ENCODE peak calls at places on chromosomes 7 and 10, in ten cellular contexts. Q is stimulated activated CD4-positive, alpha-beta T cell treated with anti-CD3 and anti-CD28 coated beads, Interleukin-15, amount 100 ng/mL, for 1 hour; D is NCI-H748 treated with DMSO at 0.1 percent for 48 hours; U is osteocyte; H is activated naive CD4-positive, alpha-beta T cell treated with anti-CD3 and anti-CD28 coated beads, Interleukin-2, amount 50 U/mL, for 16 hours; T is iris pigment epithelial cell; E is Caki2; G is activated effector memory CD4-positive, alpha-beta T cell treated with Interleukin-2 at 50 U/mL for 16 hours; I is adrenal gland; B is dermis blood vessel endothelial cell. K is an unnamed sample.

GRCh38 chr10:125023862-125024495 is 82.1 kb downstream of the ZRANB1 start:
- DNase-seq in Q (no peak), D (peak), U (no peak), H (no peak), T (no peak), E (no peak), G (no peak), I (peak), B (no peak), K (peak)

GRCh38 chr10:72455889-72456588 is 101.3 kb upstream of the DNAJB12 start:
- DNase-seq in Q (no peak), D (no peak), U (no peak), H (no peak), T (peak), E (peak), G (no peak), I (no peak), B (no peak), K (no peak)

GRCh38 chr10:101535949-101536348 is 52.1 kb downstream of the POLL start:
- DNase-seq in Q (no peak), D (no peak), U (no peak), H (no peak), T (no peak), E (no peak), G (no peak), I (no peak), B (peak), K (no peak)

GRCh38 chr7:138825049-138825721 is 27.2 kb upstream of the ATP6V0A4 start:
- DNase-seq in Q (no peak), D (no peak), U (no peak), H (no peak), T (no peak), E (no peak), G (no peak), I (no peak), B (no peak), K (no peak)

GRCh38 chr10:43212043-43212721 is 54.7 kb downstream of the RASGEF1A start:
- DNase-seq in Q (no peak), D (no peak), U (no peak), H (no peak), T (no peak), E (no peak), G (no peak), I (no peak), B (no peak), K (no peak)

GRCh38 chr10:80186364-80187012 is 18.8 kb downstream of the ANXA11 start:
- DNase-seq in Q (no peak), D (no peak), U (no peak), H (peak), T (no peak), E (no peak), G (no peak), I (peak), B (peak), K (peak)

GRCh38 chr7:82699773-82700186 is 256.2 kb upstream of the CACNA2D1 start:
- DNase-seq in Q (no peak), D (no peak), U (no peak), H (no peak), T (peak), E (peak), G (no peak), I (no peak), B (peak), K (peak)

GRCh38 chr10:60148266-60148840 is 241.3 kb downstream of the ANK3 start:
- DNase-seq in Q (no peak), D (no peak), U (no peak), H (no peak), T (peak), E (peak), G (no peak), I (peak), B (peak), K (peak)

GRCh38 chr10:89147256-89147655 is 59.9 kb downstream of the CH25H start:
- DNase-seq in Q (no peak), D (no peak), U (no peak), H (no peak), T (peak), E (no peak), G (no peak), I (no peak), B (no peak), K (no peak)

GRCh38 chr10:14468022-14468421 is 137.3 kb upstream of the FRMD4A start:
- DNase-seq in Q (no peak), D (no peak), U (no peak), H (no peak), T (no peak), E (peak), G (no peak), I (no peak), B (no peak), K (no peak)

GRCh38 chr7:116543664-116544063 is 18.8 kb downstream of the CAV1 start:
- DNase-seq in Q (no peak), D (no peak), U (no peak), H (no peak), T (peak), E (no peak), G (no peak), I (no peak), B (peak), K (no peak)

GRCh38 chr7:128108641-128109423 is 77.6 kb upstream of the LRRC4 start:
- DNase-seq in Q (no peak), D (no peak), U (no peak), H (peak), T (no peak), E (no peak), G (no peak), I (no peak), B (no peak), K (no peak)

GRCh38 chr10:93267521-93267920 is 193.8 kb downstream of the CYP26A1 start:
- DNase-seq in Q (no peak), D (no peak), U (no peak), H (no peak), T (no peak), E (no peak), G (no peak), I (no peak), B (no peak), K (no peak)

GRCh38 chr10:81820418-81820817 is 54.6 kb upstream of the NRG3 start:
- DNase-seq in Q (no peak), D (no peak), U (no peak), H (no peak), T (no peak), E (peak), G (no peak), I (no peak), B (no peak), K (no peak)

GRCh38 chr7:107119376-107120100 is 49.3 kb upstream of the HBP1 start:
- DNase-seq in Q (no peak), D (no peak), U (no peak), H (no peak), T (peak), E (peak), G (no peak), I (no peak), B (no peak), K (no peak)

GRCh38 chr7:2843711-2844152 is 376 bp downstream of the GNA12 start:
- DNase-seq in Q (no peak), D (no peak), U (no peak), H (peak), T (no peak), E (no peak), G (peak), I (peak), B (peak), K (peak)

GRCh38 chr10:99930731-99931550 is 78.8 kb downstream of the DNMBP start:
- DNase-seq in Q (no peak), D (no peak), U (no peak), H (no peak), T (peak), E (peak), G (no peak), I (no peak), B (peak), K (peak)

GRCh38 chr10:3654496-3654895 is 130.5 kb downstream of the KLF6 start:
- DNase-seq in Q (no peak), D (no peak), U (no peak), H (no peak), T (no peak), E (no peak), G (no peak), I (no peak), B (peak), K (no peak)

GRCh38 chr7:22725585-22725984 is 1.4 kb upstream of the IL6 start:
- DNase-seq in Q (no peak), D (no peak), U (no peak), H (no peak), T (no peak), E (peak), G (no peak), I (no peak), B (peak), K (no peak)